ENCODE peak calls at places on chromosomes 16 and 17, in eight cellular contexts. One of them, this sample, is unnamed.

GRCh38 chr16:13402601-13403000 is 501.2 kb downstream of the SHISA9 start:
- DNase-seq in CD8-positive, alpha-beta memory T cell: no peak
- DNase-seq in left ventricle myocardium inferior: no peak
- DNase-seq in pancreas: no peak
- DNase-seq in PC-9: peak
- DNase-seq in Jurkat, Clone E6-1: no peak
- DNase-seq in right cardiac atrium: no peak
- DNase-seq in MM.1S: no peak
- DNase-seq in this sample: no peak

GRCh38 chr17:8320262-8320661 is 10.2 kb downstream of the ARHGEF15 start:
- DNase-seq in CD8-positive, alpha-beta memory T cell: no peak
- DNase-seq in left ventricle myocardium inferior: no peak
- DNase-seq in pancreas: no peak
- DNase-seq in PC-9: no peak
- DNase-seq in Jurkat, Clone E6-1: no peak
- DNase-seq in right cardiac atrium: no peak
- DNase-seq in MM.1S: no peak
- DNase-seq in this sample: no peak

GRCh38 chr17:5135726-5136579 is 20.1 kb downstream of the USP6 start:
- DNase-seq in CD8-positive, alpha-beta memory T cell: no peak
- DNase-seq in left ventricle myocardium inferior: no peak
- DNase-seq in pancreas: no peak
- DNase-seq in PC-9: no peak
- DNase-seq in Jurkat, Clone E6-1: no peak
- DNase-seq in right cardiac atrium: no peak
- DNase-seq in MM.1S: no peak
- DNase-seq in this sample: no peak

GRCh38 chr17:68910256-68910705 is 44.9 kb downstream of the ABCA8 start:
- DNase-seq in CD8-positive, alpha-beta memory T cell: no peak
- DNase-seq in left ventricle myocardium inferior: peak
- DNase-seq in pancreas: no peak
- DNase-seq in PC-9: no peak
- DNase-seq in Jurkat, Clone E6-1: no peak
- DNase-seq in right cardiac atrium: peak
- DNase-seq in MM.1S: no peak
- DNase-seq in this sample: no peak

GRCh38 chr16:11401161-11402050 is 56.1 kb downstream of the RMI2 start:
- DNase-seq in CD8-positive, alpha-beta memory T cell: no peak
- DNase-seq in left ventricle myocardium inferior: peak
- DNase-seq in pancreas: peak
- DNase-seq in PC-9: peak
- DNase-seq in Jurkat, Clone E6-1: no peak
- DNase-seq in right cardiac atrium: no peak
- DNase-seq in MM.1S: no peak
- DNase-seq in this sample: peak

GRCh38 chr16:1048442-1049112 is 24.0 kb upstream of the SSTR5 start:
- DNase-seq in CD8-positive, alpha-beta memory T cell: no peak
- DNase-seq in left ventricle myocardium inferior: peak
- DNase-seq in pancreas: peak
- DNase-seq in PC-9: peak
- DNase-seq in Jurkat, Clone E6-1: no peak
- DNase-seq in right cardiac atrium: peak
- DNase-seq in MM.1S: no peak
- DNase-seq in this sample: no peak

GRCh38 chr16:12625068-12625467 is 178.6 kb downstream of the CPPED1 start:
- DNase-seq in CD8-positive, alpha-beta memory T cell: no peak
- DNase-seq in left ventricle myocardium inferior: no peak
- DNase-seq in pancreas: no peak
- DNase-seq in PC-9: no peak
- DNase-seq in Jurkat, Clone E6-1: no peak
- DNase-seq in right cardiac atrium: no peak
- DNase-seq in MM.1S: no peak
- DNase-seq in this sample: no peak

GRCh38 chr16:1964046-1964505 is 550 bp downstream of the RPS2 start:
- DNase-seq in CD8-positive, alpha-beta memory T cell: peak
- DNase-seq in left ventricle myocardium inferior: no peak
- DNase-seq in pancreas: no peak
- DNase-seq in PC-9: no peak
- DNase-seq in Jurkat, Clone E6-1: no peak
- DNase-seq in right cardiac atrium: no peak
- DNase-seq in MM.1S: no peak
- DNase-seq in this sample: no peak

GRCh38 chr17:18225562-18226283 is at the start of gene LLGL1:
- DNase-seq in CD8-positive, alpha-beta memory T cell: no peak
- DNase-seq in left ventricle myocardium inferior: no peak
- DNase-seq in pancreas: no peak
- DNase-seq in PC-9: no peak
- DNase-seq in Jurkat, Clone E6-1: no peak
- DNase-seq in right cardiac atrium: no peak
- DNase-seq in MM.1S: no peak
- DNase-seq in this sample: no peak

GRCh38 chr17:14318906-14319205 is 18.0 kb downstream of the HS3ST3B1 start:
- DNase-seq in CD8-positive, alpha-beta memory T cell: no peak
- DNase-seq in left ventricle myocardium inferior: no peak
- DNase-seq in pancreas: no peak
- DNase-seq in PC-9: no peak
- DNase-seq in Jurkat, Clone E6-1: peak
- DNase-seq in right cardiac atrium: no peak
- DNase-seq in MM.1S: no peak
- DNase-seq in this sample: no peak

GRCh38 chr16:87784812-87785211 is 19.0 kb upstream of the KLHDC4 start:
- DNase-seq in CD8-positive, alpha-beta memory T cell: no peak
- DNase-seq in left ventricle myocardium inferior: no peak
- DNase-seq in pancreas: no peak
- DNase-seq in PC-9: peak
- DNase-seq in Jurkat, Clone E6-1: no peak
- DNase-seq in right cardiac atrium: no peak
- DNase-seq in MM.1S: no peak
- DNase-seq in this sample: no peak

GRCh38 chr16:78461496-78461938 is 362.1 kb downstream of the WWOX start:
- DNase-seq in CD8-positive, alpha-beta memory T cell: no peak
- DNase-seq in left ventricle myocardium inferior: no peak
- DNase-seq in pancreas: no peak
- DNase-seq in PC-9: no peak
- DNase-seq in Jurkat, Clone E6-1: no peak
- DNase-seq in right cardiac atrium: no peak
- DNase-seq in MM.1S: no peak
- DNase-seq in this sample: no peak

GRCh38 chr17:80219013-80219776 is 938 bp downstream of the SGSH start:
- DNase-seq in CD8-positive, alpha-beta memory T cell: peak
- DNase-seq in left ventricle myocardium inferior: peak
- DNase-seq in pancreas: peak
- DNase-seq in PC-9: peak
- DNase-seq in Jurkat, Clone E6-1: peak
- DNase-seq in right cardiac atrium: peak
- DNase-seq in MM.1S: peak
- DNase-seq in this sample: peak

GRCh38 chr16:66274335-66275110 is 92.0 kb upstream of the CDH5 start:
- DNase-seq in CD8-positive, alpha-beta memory T cell: no peak
- DNase-seq in left ventricle myocardium inferior: no peak
- DNase-seq in pancreas: no peak
- DNase-seq in PC-9: no peak
- DNase-seq in Jurkat, Clone E6-1: peak
- DNase-seq in right cardiac atrium: no peak
- DNase-seq in MM.1S: peak
- DNase-seq in this sample: no peak

GRCh38 chr16:19698480-19699465 is 19.3 kb downstream of the KNOP1 start:
- DNase-seq in CD8-positive, alpha-beta memory T cell: no peak
- DNase-seq in left ventricle myocardium inferior: no peak
- DNase-seq in pancreas: no peak
- DNase-seq in PC-9: no peak
- DNase-seq in Jurkat, Clone E6-1: no peak
- DNase-seq in right cardiac atrium: no peak
- DNase-seq in MM.1S: no peak
- DNase-seq in this sample: no peak

GRCh38 chr17:79979201-79979840 is 56.4 kb downstream of the TBC1D16 start:
- DNase-seq in CD8-positive, alpha-beta memory T cell: no peak
- DNase-seq in left ventricle myocardium inferior: no peak
- DNase-seq in pancreas: no peak
- DNase-seq in PC-9: no peak
- DNase-seq in Jurkat, Clone E6-1: no peak
- DNase-seq in right cardiac atrium: no peak
- DNase-seq in MM.1S: no peak
- DNase-seq in this sample: peak

GRCh38 chr16:53837421-53837820 is 133.5 kb downstream of the FTO start:
- DNase-seq in CD8-positive, alpha-beta memory T cell: no peak
- DNase-seq in left ventricle myocardium inferior: no peak
- DNase-seq in pancreas: no peak
- DNase-seq in PC-9: no peak
- DNase-seq in Jurkat, Clone E6-1: no peak
- DNase-seq in right cardiac atrium: no peak
- DNase-seq in MM.1S: no peak
- DNase-seq in this sample: no peak

GRCh38 chr17:28497931-28498330 is 8.2 kb upstream of the FOXN1 start:
- DNase-seq in CD8-positive, alpha-beta memory T cell: no peak
- DNase-seq in left ventricle myocardium inferior: no peak
- DNase-seq in pancreas: peak
- DNase-seq in PC-9: peak
- DNase-seq in Jurkat, Clone E6-1: no peak
- DNase-seq in right cardiac atrium: no peak
- DNase-seq in MM.1S: no peak
- DNase-seq in this sample: peak

GRCh38 chr17:50274945-50275221 is 617 bp downstream of the TMEM92 start:
- DNase-seq in CD8-positive, alpha-beta memory T cell: no peak
- DNase-seq in left ventricle myocardium inferior: no peak
- DNase-seq in pancreas: no peak
- DNase-seq in PC-9: no peak
- DNase-seq in Jurkat, Clone E6-1: no peak
- DNase-seq in right cardiac atrium: no peak
- DNase-seq in MM.1S: no peak
- DNase-seq in this sample: no peak
- H3K4me3 ChIP-seq in CD8-positive, alpha-beta memory T cell: no peak
- H3K4me3 ChIP-seq in left ventricle myocardium inferior: no peak
- H3K4me3 ChIP-seq in pancreas: no peak
- H3K4me3 ChIP-seq in PC-9: peak
- H3K4me3 ChIP-seq in Jurkat, Clone E6-1: no peak
- H3K4me3 ChIP-seq in right cardiac atrium: no peak
- H3K4me3 ChIP-seq in MM.1S: no peak
- H3K4me3 ChIP-seq in this sample: no peak

DNA sequence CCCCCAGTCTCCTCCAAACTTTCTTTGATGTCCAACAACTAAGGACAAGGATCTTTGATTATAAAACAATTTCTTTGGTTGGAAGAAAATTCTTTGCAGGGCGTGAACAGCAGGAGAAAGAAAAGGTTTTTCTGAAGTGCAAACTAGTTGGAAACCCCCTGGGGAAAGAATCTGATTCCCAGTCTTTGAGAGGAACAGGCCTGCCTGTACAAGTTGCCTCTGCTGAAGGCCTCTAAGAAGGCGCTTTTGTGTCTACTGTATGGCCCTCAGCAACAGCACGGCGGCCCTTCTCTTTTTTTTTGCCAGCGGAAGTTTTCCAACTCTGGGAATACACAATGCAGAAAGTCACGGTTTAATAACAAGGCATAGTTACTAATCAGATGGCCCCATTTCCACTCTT is 14.0 kb downstream of the RNF43 start:
- DNase-seq in CD8-positive, alpha-beta memory T cell: no peak
- DNase-seq in left ventricle myocardium inferior: no peak
- DNase-seq in pancreas: no peak
- DNase-seq in PC-9: no peak
- DNase-seq in Jurkat, Clone E6-1: no peak
- DNase-seq in right cardiac atrium: no peak
- DNase-seq in MM.1S: no peak
- DNase-seq in this sample: no peak
- H3K4me3 ChIP-seq in CD8-positive, alpha-beta memory T cell: no peak
- H3K4me3 ChIP-seq in left ventricle myocardium inferior: no peak
- H3K4me3 ChIP-seq in pancreas: no peak
- H3K4me3 ChIP-seq in PC-9: no peak
- H3K4me3 ChIP-seq in Jurkat, Clone E6-1: no peak
- H3K4me3 ChIP-seq in right cardiac atrium: no peak
- H3K4me3 ChIP-seq in MM.1S: no peak
- H3K4me3 ChIP-seq in this sample: no peak

DNA sequence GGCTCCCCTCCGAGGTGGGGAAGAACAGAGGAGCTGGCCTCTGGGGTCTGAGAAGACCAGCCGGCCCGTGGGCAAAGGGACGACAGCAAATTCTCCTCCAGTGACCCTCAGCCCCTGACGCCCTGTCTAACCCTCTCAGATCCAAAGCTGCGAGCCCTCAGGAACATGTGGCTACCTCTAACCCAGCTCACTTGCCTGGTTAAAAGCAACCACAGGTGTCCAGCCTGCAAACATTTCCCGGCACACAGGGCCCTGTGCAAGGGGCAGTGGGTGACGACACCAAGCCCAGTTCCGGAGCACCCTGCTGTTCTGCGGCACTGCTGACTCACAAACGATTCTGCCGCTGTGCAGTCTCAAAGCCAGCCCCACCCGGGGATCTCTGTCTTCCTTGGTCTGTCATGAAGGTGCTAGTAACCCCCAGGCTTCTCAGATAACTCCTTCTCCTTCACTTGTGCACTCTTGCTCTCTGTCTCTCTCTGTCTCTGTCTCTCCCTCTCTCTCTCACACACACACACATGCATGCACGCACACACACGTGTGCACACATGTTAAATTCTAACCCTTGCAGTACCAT is 23.0 kb downstream of the WNT3 start:
- DNase-seq in CD8-positive, alpha-beta memory T cell: no peak
- DNase-seq in left ventricle myocardium inferior: no peak
- DNase-seq in pancreas: peak
- DNase-seq in PC-9: peak
- DNase-seq in Jurkat, Clone E6-1: no peak
- DNase-seq in right cardiac atrium: no peak
- DNase-seq in MM.1S: no peak
- DNase-seq in this sample: no peak
- H3K4me3 ChIP-seq in CD8-positive, alpha-beta memory T cell: no peak
- H3K4me3 ChIP-seq in left ventricle myocardium inferior: no peak
- H3K4me3 ChIP-seq in pancreas: no peak
- H3K4me3 ChIP-seq in PC-9: peak
- H3K4me3 ChIP-seq in Jurkat, Clone E6-1: no peak
- H3K4me3 ChIP-seq in right cardiac atrium: no peak
- H3K4me3 ChIP-seq in MM.1S: no peak
- H3K4me3 ChIP-seq in this sample: no peak

GRCh38 chr17:49971848-49972485 is 3.0 kb downstream of the DLX4 start:
- DNase-seq in CD8-positive, alpha-beta memory T cell: no peak
- DNase-seq in left ventricle myocardium inferior: no peak
- DNase-seq in pancreas: no peak
- DNase-seq in PC-9: no peak
- DNase-seq in Jurkat, Clone E6-1: no peak
- DNase-seq in right cardiac atrium: no peak
- DNase-seq in MM.1S: no peak
- DNase-seq in this sample: no peak

GRCh38 chr17:49972486-49973270 is 3.7 kb downstream of the DLX4 start:
- DNase-seq in CD8-positive, alpha-beta memory T cell: no peak
- DNase-seq in left ventricle myocardium inferior: no peak
- DNase-seq in pancreas: no peak
- DNase-seq in PC-9: no peak
- DNase-seq in Jurkat, Clone E6-1: no peak
- DNase-seq in right cardiac atrium: no peak
- DNase-seq in MM.1S: no peak
- DNase-seq in this sample: no peak

GRCh38 chr17:49970498-49970897 is 1.5 kb downstream of the DLX4 start:
- DNase-seq in CD8-positive, alpha-beta memory T cell: no peak
- DNase-seq in left ventricle myocardium inferior: no peak
- DNase-seq in pancreas: no peak
- DNase-seq in PC-9: no peak
- DNase-seq in Jurkat, Clone E6-1: no peak
- DNase-seq in right cardiac atrium: no peak
- DNase-seq in MM.1S: no peak
- DNase-seq in this sample: no peak

GRCh38 chr17:49969794-49970389 is 902 bp downstream of the DLX4 start:
- DNase-seq in CD8-positive, alpha-beta memory T cell: no peak
- DNase-seq in left ventricle myocardium inferior: no peak
- DNase-seq in pancreas: no peak
- DNase-seq in PC-9: no peak
- DNase-seq in Jurkat, Clone E6-1: no peak
- DNase-seq in right cardiac atrium: no peak
- DNase-seq in MM.1S: no peak
- DNase-seq in this sample: no peak

GRCh38 chr17:49971199-49971847 is 2.3 kb downstream of the DLX4 start:
- DNase-seq in CD8-positive, alpha-beta memory T cell: no peak
- DNase-seq in left ventricle myocardium inferior: no peak
- DNase-seq in pancreas: no peak
- DNase-seq in PC-9: no peak
- DNase-seq in Jurkat, Clone E6-1: no peak
- DNase-seq in right cardiac atrium: no peak
- DNase-seq in MM.1S: no peak
- DNase-seq in this sample: no peak
- H3K4me3 ChIP-seq in CD8-positive, alpha-beta memory T cell: no peak
- H3K4me3 ChIP-seq in left ventricle myocardium inferior: peak
- H3K4me3 ChIP-seq in pancreas: no peak
- H3K4me3 ChIP-seq in PC-9: no peak
- H3K4me3 ChIP-seq in Jurkat, Clone E6-1: no peak
- H3K4me3 ChIP-seq in right cardiac atrium: no peak
- H3K4me3 ChIP-seq in MM.1S: no peak
- H3K4me3 ChIP-seq in this sample: no peak